ENCODE peak calls at places on chromosome 5, in ten cellular contexts. Q is heart right ventricle, J is fibroblast of the aortic adventitia, B is tibial artery, D is fibroblast of pulmonary artery, O is epithelial cell of esophagus, C is cardiac muscle cell, P is left ventricle myocardium inferior, Y is transverse colon, N is endothelial cell of umbilical vein. V is an unnamed sample.

GRCh38 chr5:124996023-124996763 is 249.8 kb upstream of the ZNF608 start:
- DNase-seq in P (no peak), B (no peak), N (no peak), J (peak), D (peak), C (peak), Y (no peak), Q (no peak), O (no peak), V (no peak)

GRCh38 chr5:42889311-42889933 is 77.7 kb upstream of the SELENOP start:
- DNase-seq in P (peak), N (peak), Q (peak), C (peak), D (peak), Y (peak), B (peak), J (peak), O (peak), V (peak)

GRCh38 chr5:1056611-1057484 is 48.2 kb downstream of the NKD2 start:
- DNase-seq in Y (no peak), N (no peak), D (no peak), Q (peak), O (no peak), B (no peak), P (peak), J (no peak), C (no peak), V (no peak)

GRCh38 chr5:76861616-76862015 is 11.8 kb downstream of the S100Z start:
- DNase-seq in N (no peak), B (no peak), Y (no peak), C (no peak), O (no peak), Q (no peak), D (no peak), J (peak), P (no peak), V (no peak)

GRCh38 chr5:126676195-126676624 is 75.5 kb downstream of the PHAX start:
- DNase-seq in D (peak), P (no peak), J (peak), C (peak), O (peak), Q (no peak), B (no peak), Y (peak), N (peak), V (peak)

GRCh38 chr5:88675758-88676636 is 207.0 kb downstream of the MEF2C start:
- DNase-seq in Q (no peak), P (no peak), Y (peak), N (no peak), B (no peak), C (peak), J (no peak), O (peak), D (peak), V (no peak)

GRCh38 chr5:77960863-77961396 is 184.8 kb upstream of the TBCA start:
- DNase-seq in Q (no peak), P (no peak), O (no peak), N (no peak), D (no peak), C (no peak), J (no peak), Y (no peak), B (no peak), V (no peak)

GRCh38 chr5:167269146-167269545 is 1022.3 kb upstream of the WWC1 start:
- DNase-seq in C (no peak), B (no peak), J (no peak), Q (no peak), P (no peak), O (no peak), D (no peak), Y (no peak), N (no peak), V (no peak)

GRCh38 chr5:98827161-98827560 is 53.7 kb downstream of the RGMB start:
- DNase-seq in P (no peak), Q (no peak), O (peak), B (no peak), D (peak), J (peak), N (peak), Y (no peak), C (peak), V (peak)

GRCh38 chr5:141001854-141002666 is 35.8 kb downstream of the PCDHAC2 start:
- DNase-seq in C (peak), D (no peak), Y (peak), J (no peak), Q (no peak), P (no peak), O (no peak), B (no peak), N (peak), V (no peak)

GRCh38 chr5:176687881-176688280 is 40.6 kb downstream of the TSPAN17 start:
- DNase-seq in N (no peak), C (no peak), Y (no peak), P (no peak), B (no peak), Q (no peak), D (no peak), J (no peak), O (no peak), V (no peak)

GRCh38 chr5:91296691-91297143 is 86.4 kb downstream of the ARRDC3 start:
- DNase-seq in J (peak), P (peak), Y (no peak), D (no peak), Q (peak), C (no peak), B (peak), N (no peak), O (peak), V (no peak)

GRCh38 chr5:75306746-75307145 is 30.3 kb upstream of the HMGCR start:
- DNase-seq in B (no peak), C (peak), N (no peak), Y (no peak), D (peak), Q (no peak), J (no peak), P (no peak), O (no peak), V (no peak)

GRCh38 chr5:103886826-103887225 is 324.2 kb upstream of the NUDT12 start:
- DNase-seq in P (no peak), B (no peak), O (no peak), D (no peak), Q (no peak), N (no peak), J (no peak), C (no peak), Y (no peak), V (no peak)

GRCh38 chr5:176789873-176790615 is 20.3 kb upstream of the UNC5A start:
- DNase-seq in Y (no peak), B (no peak), O (peak), C (no peak), J (no peak), D (no peak), Q (no peak), P (no peak), N (no peak), V (no peak)

DNA sequence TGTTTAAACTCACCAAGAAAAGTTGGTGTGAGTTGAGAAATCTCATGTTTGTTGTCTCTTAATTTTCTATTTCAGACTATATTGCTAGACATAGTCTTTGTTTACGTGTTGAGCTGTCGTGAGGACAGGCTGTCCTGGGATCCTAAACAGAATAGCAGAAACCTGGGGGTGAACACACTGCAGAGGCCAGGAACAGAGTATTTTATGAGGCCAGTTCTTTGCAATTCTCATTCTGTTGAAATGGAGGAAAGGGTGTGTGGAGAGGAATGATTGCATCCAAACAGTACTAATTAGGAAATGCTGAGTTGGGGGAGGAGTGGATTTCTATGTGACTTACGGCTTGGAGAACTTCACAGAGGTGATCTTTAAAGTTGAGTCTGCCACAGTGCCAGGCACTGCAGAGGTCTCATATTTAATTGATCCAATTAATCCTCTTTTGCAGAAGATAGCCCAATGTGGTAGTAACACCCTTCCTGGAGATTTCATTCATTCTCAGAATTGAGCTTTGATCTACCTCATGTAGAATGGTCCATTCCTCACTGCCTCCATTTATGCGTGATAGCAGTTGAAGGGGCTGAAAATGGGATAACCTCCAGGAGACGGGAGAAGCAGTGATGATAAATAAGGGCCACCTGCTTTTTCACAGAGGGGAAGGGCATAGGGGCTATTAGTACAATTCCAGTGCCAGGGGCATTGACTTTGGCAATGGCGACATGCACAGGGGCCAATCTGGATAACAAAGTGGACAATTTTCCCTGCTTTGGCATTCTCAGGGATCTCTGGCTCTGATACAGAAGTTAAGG is 84.7 kb upstream of the TNFAIP8 start:
- DNase-seq in B (no peak), N (no peak), P (no peak), Y (no peak), D (no peak), J (no peak), Q (no peak), C (no peak), O (no peak), V (no peak)
- H3K4me3 ChIP-seq in B (no peak), N (no peak), P (no peak), Y (no peak), D (no peak), J (no peak), Q (no peak), C (no peak), O (no peak), V (no peak)

DNA sequence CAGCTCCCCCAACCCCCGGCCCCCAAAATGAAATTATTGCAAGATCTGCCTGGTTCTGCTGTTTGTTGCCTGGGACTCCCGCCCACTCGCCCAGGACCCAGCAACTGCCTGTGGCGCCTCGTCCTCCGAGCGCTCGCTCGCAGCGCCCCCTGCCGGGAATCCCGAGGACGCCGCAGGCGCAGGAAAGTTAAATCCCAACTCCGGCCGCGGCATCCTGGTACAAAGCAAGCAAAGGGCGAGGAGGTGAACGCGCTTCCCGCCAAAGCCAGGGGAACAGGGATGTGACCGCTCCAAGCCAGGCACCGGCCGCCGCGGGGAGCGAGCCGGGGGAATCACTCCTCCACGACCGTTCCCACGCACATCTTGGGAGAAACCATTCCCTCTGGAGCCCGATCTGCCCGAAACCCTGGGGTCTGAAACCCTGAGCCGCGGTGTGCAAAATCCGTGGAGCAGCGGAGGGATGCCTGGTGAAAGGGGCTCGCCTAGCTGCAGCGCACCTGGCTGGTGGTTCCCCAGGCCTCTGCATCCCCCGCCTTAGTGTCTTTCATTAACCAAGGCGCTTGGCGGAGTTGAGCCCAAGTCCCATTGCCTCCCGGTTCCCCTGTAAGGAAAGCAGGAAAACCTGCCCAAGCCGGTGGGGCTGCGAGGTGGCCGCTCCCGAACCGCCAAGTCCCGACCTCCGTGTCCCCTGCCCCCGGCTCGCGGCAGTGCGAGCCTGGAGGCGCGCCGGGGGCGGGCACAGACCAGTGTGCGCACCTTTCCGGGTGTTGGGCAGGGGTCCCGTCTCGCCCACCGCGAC is 1.2 kb downstream of the SEMA5A start:
- DNase-seq in P (peak), N (peak), Q (peak), J (peak), Y (peak), C (peak), D (peak), B (peak), O (peak), V (no peak)
- TF ChIP-seq CTCF in P (peak), N (peak), Q (peak), J (peak), Y (peak), C (peak), D (peak), B (peak), O (peak), V (peak)

GRCh38 chr5:31854181-31854624 is 215.3 kb downstream of the PDZD2 start:
- DNase-seq in J (peak), Q (peak), D (peak), Y (no peak), P (peak), B (no peak), C (peak), O (peak), N (peak), V (no peak)
- H3K4me3 ChIP-seq in J (peak), Q (peak), D (peak), Y (peak), P (peak), B (peak), C (peak), O (peak), N (peak), V (peak)

GRCh38 chr5:112232651-112233050 is 186.4 kb downstream of the EPB41L4A start:
- DNase-seq in D (no peak), Y (peak), B (no peak), C (no peak), O (peak), P (no peak), Q (no peak), J (no peak), N (no peak), V (no peak)

GRCh38 chr5:112240011-112240410 is 179.1 kb downstream of the EPB41L4A start:
- DNase-seq in J (peak), C (no peak), O (no peak), N (no peak), B (no peak), P (no peak), Y (no peak), Q (no peak), D (no peak), V (no peak)

GRCh38 chr5:112234000-112234399 is 185.1 kb downstream of the EPB41L4A start:
- DNase-seq in D (no peak), Y (no peak), Q (no peak), C (no peak), N (no peak), P (no peak), J (no peak), B (no peak), O (no peak), V (no peak)

GRCh38 chr5:112237456-112237855 is 181.6 kb downstream of the EPB41L4A start:
- DNase-seq in D (no peak), N (no peak), P (no peak), Q (no peak), C (no peak), J (no peak), Y (no peak), B (no peak), O (no peak), V (no peak)

DNA sequence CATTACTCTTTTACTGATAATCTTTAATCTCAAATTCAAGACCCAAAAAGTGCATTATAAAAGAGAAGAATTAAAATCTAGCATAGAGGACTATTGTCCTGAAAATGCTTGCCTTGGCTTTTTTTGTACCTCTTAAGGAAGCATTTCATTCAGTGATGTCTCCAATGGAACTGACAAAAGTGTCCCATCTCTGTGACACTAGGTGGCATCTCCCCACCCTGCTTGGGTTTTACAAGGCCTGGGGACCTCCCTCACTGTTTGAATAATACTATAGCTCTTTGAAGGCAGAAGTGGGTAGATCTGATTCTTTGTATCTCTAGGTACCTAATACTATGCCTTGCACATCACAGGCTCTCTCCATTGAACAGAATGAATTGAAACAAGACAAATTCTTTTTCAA is 180.6 kb downstream of the EPB41L4A start:
- DNase-seq in Y (no peak), Q (no peak), P (no peak), O (no peak), C (no peak), D (no peak), J (no peak), N (no peak), B (no peak), V (no peak)
- TF ChIP-seq CTCF in Y (no peak), Q (peak), P (peak), O (no peak), C (no peak), D (no peak), J (no peak), N (no peak), B (no peak), V (no peak)

GRCh38 chr5:139740993-139741672 is 54.5 kb upstream of the PSD2 start:
- DNase-seq in B (no peak), P (no peak), N (no peak), Q (no peak), O (no peak), D (no peak), Y (no peak), C (no peak), J (no peak), V (no peak)

GRCh38 chr5:139739612-139739974 is 56.0 kb upstream of the PSD2 start:
- DNase-seq in B (no peak), Q (no peak), C (no peak), O (no peak), P (no peak), J (no peak), D (no peak), N (no peak), Y (no peak), V (no peak)

GRCh38 chr5:139741823-139742172 is 53.8 kb upstream of the PSD2 start:
- DNase-seq in B (no peak), Y (no peak), C (no peak), O (no peak), Q (no peak), P (no peak), N (no peak), D (no peak), J (no peak), V (no peak)

GRCh38 chr5:139738777-139739611 is 56.6 kb upstream of the PSD2 start:
- DNase-seq in C (no peak), D (no peak), B (no peak), J (no peak), Y (no peak), N (no peak), P (no peak), O (peak), Q (no peak), V (no peak)

DNA sequence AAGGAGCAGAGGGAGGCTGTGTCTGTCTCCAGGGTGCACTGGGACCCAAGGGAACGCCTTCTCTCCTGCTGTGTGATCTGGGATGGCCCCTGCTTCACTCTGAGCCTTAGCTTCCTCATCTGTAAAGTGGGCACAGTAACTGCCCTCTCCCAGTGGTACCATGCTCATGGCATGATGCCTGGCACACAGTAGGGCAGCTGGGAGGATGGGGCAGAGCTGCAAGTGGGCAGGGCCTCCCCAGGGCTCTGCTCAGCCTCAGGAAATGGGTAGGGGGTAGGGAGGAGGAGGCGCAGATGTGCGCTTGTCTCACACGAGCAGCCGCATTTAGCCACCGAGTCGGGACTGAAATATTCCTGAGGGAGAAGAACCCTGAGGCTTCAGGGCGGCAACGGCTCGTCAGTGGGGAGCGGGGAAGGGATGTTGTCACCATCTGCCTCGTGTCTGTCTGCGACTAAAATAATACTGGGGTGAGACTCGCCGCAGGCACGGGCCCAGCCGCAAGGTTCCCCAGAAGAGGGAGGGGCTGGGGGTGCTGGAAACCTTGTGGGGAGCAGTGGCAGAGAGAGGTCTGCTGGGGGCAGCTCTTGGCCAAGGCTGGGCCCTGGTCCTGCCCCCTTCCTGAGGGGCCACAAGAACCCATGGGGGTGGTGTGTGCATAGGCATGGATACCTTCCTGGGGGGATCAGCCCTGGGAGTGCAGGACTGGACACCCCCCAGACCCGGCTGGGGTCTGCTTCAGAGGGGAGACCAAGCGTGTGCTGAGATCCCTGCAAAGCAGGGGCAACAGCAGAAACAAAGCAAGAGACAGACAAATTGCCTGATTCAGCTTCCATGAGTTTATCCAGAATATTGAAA is 55.2 kb upstream of the PSD2 start:
- DNase-seq in P (no peak), Y (no peak), C (no peak), Q (no peak), N (no peak), J (no peak), O (no peak), B (no peak), D (no peak), V (no peak)
- H3K4me3 ChIP-seq in P (no peak), Y (no peak), C (no peak), Q (no peak), N (no peak), J (no peak), O (no peak), B (no peak), D (no peak), V (no peak)

DNA sequence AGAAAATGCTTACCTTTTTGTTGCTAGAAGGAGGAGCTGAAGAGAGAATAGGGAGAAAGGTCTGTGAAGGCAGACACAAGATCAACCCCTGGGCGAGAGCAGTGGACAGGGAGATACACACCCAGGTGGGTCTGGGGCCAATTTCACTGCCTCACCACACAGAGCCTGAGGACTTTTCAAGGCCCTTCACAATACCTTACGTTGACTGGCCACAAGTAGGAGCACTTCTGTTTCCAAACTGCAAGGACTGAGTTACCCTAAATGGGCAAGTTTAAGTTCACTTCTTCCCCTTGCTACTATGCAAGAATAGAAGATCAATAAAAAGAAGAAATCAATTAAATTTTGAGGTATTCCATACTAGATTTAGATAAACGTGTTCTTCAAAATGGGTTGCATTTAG is 174.5 kb upstream of the SLC12A2 start:
- DNase-seq in P (no peak), N (peak), O (peak), B (no peak), D (peak), Q (no peak), Y (no peak), J (peak), C (peak), V (peak)
- TF ChIP-seq CTCF in P (peak), N (peak), O (peak), B (no peak), D (peak), Q (peak), Y (peak), J (peak), C (peak), V (peak)

V was measured in HFF-Myc.